ENCODE peak calls at places on chromosomes 12 and 14, in nine cellular contexts. O is Panc1, T is GM23338, M is HepG2, S is stomach, N is K562, I is endothelial cell of umbilical vein, L is esophagus muscularis mucosa, K is HL-60. W is an unnamed sample.

GRCh38 chr12:8771072-8771471 is 51.3 kb upstream of the A2ML1 start:
- DNase-seq in T (no peak), I (no peak), M (no peak), S (no peak), O (no peak), N (no peak), L (no peak), K (no peak), W (no peak)

GRCh38 chr12:131276501-131277185 is 322.9 kb downstream of the ADGRD1 start:
- DNase-seq in S (no peak), I (no peak), M (no peak), L (no peak), N (no peak), T (no peak), K (no peak), O (no peak), W (no peak)

GRCh38 chr12:25839470-25839869 is 119.0 kb upstream of the RASSF8 start:
- DNase-seq in S (no peak), M (no peak), O (no peak), T (no peak), L (no peak), K (no peak), I (peak; percentile 55), N (no peak), W (no peak)

GRCh38 chr14:70808023-70808401 is 1.3 kb downstream of the MAP3K9 start:
- DNase-seq in M (peak; percentile 47), S (peak; percentile 56), I (no peak), K (no peak), N (no peak), T (peak; percentile 85), L (no peak), O (no peak), W (peak; percentile 33)

GRCh38 chr12:52390739-52391617 is 5.5 kb upstream of the KRT84 start:
- DNase-seq in K (no peak), I (peak; percentile 5), L (no peak), M (peak; percentile 10), S (no peak), T (peak; percentile 73), O (no peak), N (peak; percentile 32), W (no peak)

GRCh38 chr12:64681200-64682052 is 71.1 kb downstream of the RASSF3 start:
- DNase-seq in I (peak; percentile 37), T (no peak), M (no peak), K (no peak), L (no peak), O (no peak), N (no peak), S (no peak), W (no peak)

GRCh38 chr14:21486640-21487087 is 9.7 kb downstream of the TOX4 start:
- DNase-seq in M (no peak), L (no peak), K (no peak), N (no peak), O (no peak), T (no peak), S (no peak), I (no peak), W (no peak)

GRCh38 chr12:124747426-124748161 is 116.1 kb downstream of the SCARB1 start:
- DNase-seq in N (no peak), M (peak; percentile 65), K (no peak), L (no peak), T (no peak), I (peak; percentile 25), O (no peak), S (no peak), W (no peak)

GRCh38 chr14:77040995-77041744 is 12.7 kb upstream of the IRF2BPL start:
- DNase-seq in O (no peak), M (no peak), T (peak; percentile 54), L (no peak), N (no peak), I (no peak), K (no peak), S (no peak), W (no peak)

GRCh38 chr12:131091413-131091975 is 137.8 kb downstream of the ADGRD1 start:
- DNase-seq in I (no peak), K (no peak), S (no peak), L (no peak), O (no peak), T (no peak), M (no peak), N (no peak), W (no peak)

GRCh38 chr12:1099158-1099557 is 108.1 kb downstream of the ERC1 start:
- DNase-seq in K (no peak), L (no peak), T (no peak), O (no peak), S (no peak), I (no peak), N (no peak), M (no peak), W (peak; percentile 20)

GRCh38 chr12:110171186-110171538 is 47.0 kb downstream of the IFT81 start:
- DNase-seq in M (no peak), L (no peak), I (no peak), K (no peak), S (no peak), N (no peak), T (no peak), O (no peak), W (no peak)
- TF ChIP-seq POLR2AphosphoS5 in M (no peak), L (no peak), I (no peak), K (no peak), S (no peak), N (no peak), T (no peak), O (no peak), W (no peak)

DNA sequence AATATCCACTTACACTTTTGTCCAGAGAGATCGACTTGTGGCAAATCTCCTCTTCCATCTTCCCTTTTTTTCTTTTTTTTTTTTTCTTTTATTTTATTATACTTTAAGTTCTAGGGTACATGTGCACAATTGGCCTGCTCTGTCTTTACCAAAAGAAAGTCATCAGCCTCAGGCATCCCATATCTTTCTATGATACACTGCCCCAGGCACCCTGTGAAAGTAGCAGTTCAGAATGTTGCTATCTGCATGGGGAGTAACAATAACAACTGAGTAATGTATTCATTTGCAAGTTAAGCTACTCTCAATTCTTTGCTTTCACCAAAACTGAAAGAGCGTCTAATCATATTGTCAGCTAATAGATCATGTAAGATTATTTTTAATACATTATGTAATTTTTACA is 13.4 kb upstream of the GCH1 start:
- DNase-seq in T (no peak), L (no peak), K (no peak), O (no peak), N (no peak), I (no peak), S (no peak), M (no peak), W (no peak)
- TF ChIP-seq POLR2AphosphoS5 in T (no peak), L (no peak), K (no peak), O (no peak), N (no peak), I (no peak), S (no peak), M (no peak), W (no peak)

DNA sequence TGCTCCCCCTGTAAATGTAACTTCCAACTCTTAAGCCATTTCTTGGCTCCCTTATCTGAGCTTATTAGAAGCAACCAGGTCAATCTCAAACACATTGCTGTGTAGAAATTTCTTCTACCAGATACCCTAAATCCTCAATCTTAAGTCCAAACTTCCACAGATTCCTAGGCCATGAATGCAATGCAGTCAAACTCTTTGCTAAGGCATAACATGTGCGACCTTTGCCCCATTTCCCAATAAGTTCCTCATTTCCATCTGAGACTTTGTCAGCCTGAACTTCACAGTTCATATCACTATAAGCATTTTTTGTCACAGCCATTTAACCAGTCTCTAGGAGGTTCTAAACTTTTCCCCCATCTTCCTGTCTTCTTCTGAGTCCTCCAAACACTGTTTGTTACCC is 64.5 kb downstream of the TMTC3 start:
- DNase-seq in I (no peak), K (no peak), N (no peak), L (no peak), M (no peak), T (no peak), S (no peak), O (no peak), W (no peak)
- TF ChIP-seq POLR2AphosphoS5 in I (no peak), K (no peak), N (no peak), L (no peak), M (no peak), T (no peak), S (no peak), O (no peak), W (no peak)

GRCh38 chr12:95805864-95806669 is 15.5 kb upstream of the NTN4 start:
- DNase-seq in L (no peak), I (peak; percentile 85), T (no peak), S (no peak), O (peak; percentile 97), K (no peak), N (no peak), M (no peak), W (no peak)
- TF ChIP-seq POLR2AphosphoS5 in L (peak; percentile 6), I (peak; percentile 60), T (no peak), S (no peak), O (no peak), K (no peak), N (no peak), M (no peak), W (no peak)

GRCh38 chr12:57487597-57488396 is at the start of gene MARS1:
- DNase-seq in T (peak; percentile 99), N (peak; percentile 81), S (peak; percentile 96), L (peak; percentile 98), O (peak; percentile 96), M (peak; percentile 96), K (peak; percentile 96), I (peak; percentile 95), W (peak; percentile 84)
- TF ChIP-seq POLR2AphosphoS5 in T (peak; percentile 85), N (peak; percentile 60), S (peak; percentile 94), L (peak; percentile 90), O (peak; percentile 91), M (peak; percentile 87), K (peak; percentile 91), I (peak; percentile 90), W (peak; percentile 89)

GRCh38 chr12:6536894-6537579 is 2.7 kb downstream of the GAPDH start:
- DNase-seq in N (no peak), M (peak; percentile 3), I (no peak), T (no peak), S (no peak), L (no peak), O (no peak), K (no peak), W (no peak)
- TF ChIP-seq POLR2AphosphoS5 in N (peak; percentile 35), M (no peak), I (no peak), T (no peak), S (no peak), L (no peak), O (no peak), K (no peak), W (peak; percentile 10)

GRCh38 chr12:108856428-108857157 is 790 bp downstream of the SSH1 start:
- DNase-seq in N (peak; percentile 45), O (no peak), K (no peak), I (peak; percentile 49), T (no peak), L (no peak), S (peak; percentile 83), M (peak; percentile 25), W (no peak)
- TF ChIP-seq POLR2AphosphoS5 in N (no peak), O (no peak), K (no peak), I (peak; percentile 17), T (no peak), L (peak; percentile 77), S (no peak), M (no peak), W (peak; percentile 69)

DNA sequence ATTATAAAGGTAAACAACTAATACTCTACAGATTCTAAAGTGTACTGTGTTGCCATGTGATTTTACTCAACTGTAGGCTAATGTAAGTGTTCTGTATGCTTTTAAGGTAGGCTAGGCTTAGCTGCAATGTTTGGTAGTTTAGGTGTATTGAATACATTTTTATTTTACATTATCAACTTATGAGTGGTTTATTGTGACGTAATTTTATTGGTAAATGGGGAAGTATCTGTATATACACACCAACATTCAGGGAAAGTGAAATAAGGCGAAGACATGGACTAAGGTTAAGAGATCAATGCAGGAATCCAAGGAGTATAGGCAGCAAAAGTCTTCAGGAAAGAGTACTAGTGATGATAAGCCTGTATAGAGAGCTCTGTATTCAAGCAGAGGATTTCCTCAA is 365.8 kb upstream of the MGAT4C start:
- DNase-seq in S (no peak), I (no peak), O (no peak), L (no peak), M (no peak), K (no peak), T (no peak), N (no peak), W (no peak)
- TF ChIP-seq POLR2AphosphoS5 in S (no peak), I (no peak), O (no peak), L (no peak), M (no peak), K (no peak), T (no peak), N (no peak), W (no peak)